ENCODE peak calls at places on chromosome X, in five cellular contexts. One of them, this sample, is unnamed. For H3K4me1 and H3K27me3, the result is how much of the 10 kb centered on the place peaks cover.

GRCh38 chrX:45840411-45840950 is 639.8 kb upstream of the DIPK2B start:
- DNase-seq in heart left ventricle: no peak
- DNase-seq in suprapubic skin: no peak
- DNase-seq in breast epithelium: no peak
- DNase-seq in HepG2: no peak
- DNase-seq in this sample: no peak

GRCh38 chrX:109732319-109732779 is 708 bp downstream of the ACSL4 start:
- DNase-seq in breast epithelium: no peak
- DNase-seq in suprapubic skin: no peak
- DNase-seq in HepG2: no peak
- DNase-seq in heart left ventricle: no peak
- DNase-seq in this sample: no peak

GRCh38 chrX:148310402-148311200 is 189.8 kb upstream of the AFF2 start:
- DNase-seq in heart left ventricle: no peak
- DNase-seq in HepG2: no peak
- DNase-seq in suprapubic skin: no peak
- DNase-seq in breast epithelium: no peak
- DNase-seq in this sample: no peak

GRCh38 chrX:1385251-1385794 is 6.6 kb downstream of the SLC25A6 start:
- DNase-seq in HepG2: no peak
- DNase-seq in heart left ventricle: peak
- DNase-seq in breast epithelium: no peak
- DNase-seq in suprapubic skin: peak
- DNase-seq in this sample: no peak

GRCh38 chrX:123464709-123465108 is 268.1 kb downstream of the THOC2 start:
- DNase-seq in HepG2: peak
- DNase-seq in breast epithelium: no peak
- DNase-seq in heart left ventricle: no peak
- DNase-seq in suprapubic skin: no peak
- DNase-seq in this sample: no peak

GRCh38 chrX:149198980-149199732 is 305.9 kb downstream of the IDS start:
- DNase-seq in suprapubic skin: no peak
- DNase-seq in HepG2: no peak
- DNase-seq in heart left ventricle: no peak
- DNase-seq in breast epithelium: no peak
- DNase-seq in this sample: no peak

GRCh38 chrX:75957107-75957610 is 172.1 kb upstream of the MAGEE2 start:
- DNase-seq in suprapubic skin: no peak
- DNase-seq in HepG2: no peak
- DNase-seq in breast epithelium: no peak
- DNase-seq in heart left ventricle: no peak
- DNase-seq in this sample: no peak

GRCh38 chrX:1262369-1262768 is 6.2 kb upstream of the CSF2RA start:
- DNase-seq in breast epithelium: no peak
- DNase-seq in suprapubic skin: no peak
- DNase-seq in HepG2: no peak
- DNase-seq in heart left ventricle: no peak
- DNase-seq in this sample: no peak

GRCh38 chrX:119398974-119399771 is at the start of gene SLC25A43:
- DNase-seq in heart left ventricle: peak
- DNase-seq in breast epithelium: no peak
- DNase-seq in suprapubic skin: peak
- DNase-seq in HepG2: no peak
- DNase-seq in this sample: peak

GRCh38 chrX:148498067-148498466 is 2.4 kb upstream of the AFF2 start:
- DNase-seq in suprapubic skin: no peak
- DNase-seq in heart left ventricle: peak
- DNase-seq in breast epithelium: no peak
- DNase-seq in HepG2: no peak
- DNase-seq in this sample: no peak

GRCh38 chrX:136183917-136184316 is 36.6 kb downstream of the FHL1 start:
- DNase-seq in suprapubic skin: no peak
- DNase-seq in heart left ventricle: no peak
- DNase-seq in breast epithelium: no peak
- DNase-seq in HepG2: no peak
- DNase-seq in this sample: no peak

GRCh38 chrX:378443-378842 is 8.3 kb downstream of the PPP2R3B start:
- DNase-seq in HepG2: no peak
- DNase-seq in breast epithelium: no peak
- DNase-seq in suprapubic skin: no peak
- DNase-seq in heart left ventricle: no peak
- DNase-seq in this sample: no peak

GRCh38 chrX:136162827-136163427 is 15.6 kb downstream of the FHL1 start:
- DNase-seq in breast epithelium: no peak
- DNase-seq in HepG2: peak
- DNase-seq in heart left ventricle: peak
- DNase-seq in suprapubic skin: no peak
- DNase-seq in this sample: peak

GRCh38 chrX:10677490-10677889 is 57.1 kb upstream of the MID1 start:
- DNase-seq in breast epithelium: no peak
- DNase-seq in heart left ventricle: no peak
- DNase-seq in HepG2: no peak
- DNase-seq in suprapubic skin: no peak
- DNase-seq in this sample: no peak

GRCh38 chrX:85052636-85053343 is 49.1 kb downstream of the APOOL start:
- DNase-seq in suprapubic skin: no peak
- DNase-seq in heart left ventricle: no peak
- DNase-seq in breast epithelium: no peak
- DNase-seq in HepG2: no peak
- DNase-seq in this sample: no peak

GRCh38 chrX:70168238-70169188 is 8.8 kb upstream of the DGAT2L6 start:
- DNase-seq in HepG2: peak
- DNase-seq in heart left ventricle: no peak
- DNase-seq in suprapubic skin: no peak
- DNase-seq in breast epithelium: no peak
- DNase-seq in this sample: peak

GRCh38 chrX:50700921-50701320 is 113.1 kb downstream of the SHROOM4 start:
- DNase-seq in breast epithelium: no peak
- DNase-seq in HepG2: no peak
- DNase-seq in suprapubic skin: no peak
- DNase-seq in heart left ventricle: no peak
- DNase-seq in this sample: no peak

GRCh38 chrX:27186671-27187070 is 276.5 kb downstream of the PPP4R3C start:
- DNase-seq in heart left ventricle: no peak
- DNase-seq in HepG2: peak
- DNase-seq in suprapubic skin: no peak
- DNase-seq in breast epithelium: no peak
- DNase-seq in this sample: no peak

GRCh38 chrX:136204571-136204970 is 46.6 kb downstream of the MAP7D3 start:
- DNase-seq in breast epithelium: no peak
- DNase-seq in HepG2: no peak
- DNase-seq in heart left ventricle: no peak
- DNase-seq in suprapubic skin: peak
- DNase-seq in this sample: no peak

GRCh38 chrX:6015423-6015822 is 213.2 kb downstream of the NLGN4X start:
- DNase-seq in heart left ventricle: no peak
- DNase-seq in breast epithelium: no peak
- DNase-seq in suprapubic skin: no peak
- DNase-seq in HepG2: no peak
- DNase-seq in this sample: no peak

GRCh38 chrX:77597090-77597489 is 149.9 kb downstream of the FGF16 start:
- DNase-seq in heart left ventricle: no peak
- DNase-seq in breast epithelium: no peak
- DNase-seq in suprapubic skin: no peak
- DNase-seq in HepG2: no peak
- DNase-seq in this sample: no peak

GRCh38 chrX:16282209-16282608 is 114.9 kb downstream of the MAGEB17 start:
- DNase-seq in heart left ventricle: no peak
- DNase-seq in breast epithelium: no peak
- DNase-seq in HepG2: no peak
- DNase-seq in suprapubic skin: no peak
- DNase-seq in this sample: no peak

GRCh38 chrX:95063554-95063953 is 1389.5 kb downstream of the FAM133A start:
- DNase-seq in suprapubic skin: no peak
- DNase-seq in breast epithelium: no peak
- DNase-seq in HepG2: no peak
- DNase-seq in heart left ventricle: no peak
- DNase-seq in this sample: no peak

GRCh38 chrX:47572773-47573333 is 9.4 kb upstream of the TIMP1 start:
- DNase-seq in breast epithelium: no peak
- DNase-seq in HepG2: no peak
- DNase-seq in heart left ventricle: no peak
- DNase-seq in suprapubic skin: no peak
- DNase-seq in this sample: no peak

GRCh38 chrX:47573334-47574095 is 8.7 kb upstream of the TIMP1 start:
- DNase-seq in suprapubic skin: peak
- DNase-seq in HepG2: no peak
- DNase-seq in breast epithelium: no peak
- DNase-seq in heart left ventricle: peak
- DNase-seq in this sample: peak

GRCh38 chrX:47570794-47571193 is 9.8 kb downstream of the ARAF start:
- DNase-seq in HepG2: no peak
- DNase-seq in breast epithelium: no peak
- DNase-seq in suprapubic skin: no peak
- DNase-seq in heart left ventricle: no peak
- DNase-seq in this sample: no peak

GRCh38 chrX:47571215-47571614 is 10.2 kb downstream of the ARAF start:
- DNase-seq in suprapubic skin: no peak
- DNase-seq in HepG2: no peak
- DNase-seq in breast epithelium: no peak
- DNase-seq in heart left ventricle: no peak
- DNase-seq in this sample: no peak

DNA sequence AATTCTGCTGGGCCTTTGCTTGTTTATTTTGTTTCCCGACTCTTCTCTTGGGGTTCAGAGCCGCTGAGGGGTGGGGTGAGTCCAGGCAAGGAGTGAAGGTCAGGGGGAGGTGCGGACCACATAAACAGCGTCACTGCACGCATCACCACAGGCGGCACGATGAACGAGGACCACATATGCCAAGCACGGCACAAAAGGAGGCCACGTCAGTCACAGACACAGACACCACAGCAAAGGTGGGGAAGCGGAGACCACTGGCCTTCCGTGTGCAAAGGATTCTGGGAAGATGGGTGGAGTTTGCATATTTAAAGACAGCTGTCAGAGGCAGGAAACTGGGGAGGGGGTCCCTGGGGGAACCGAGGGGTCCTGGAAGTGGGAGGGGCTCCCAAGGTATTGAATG is 10.3 kb upstream of the TIMP1 start:
- DNase-seq in heart left ventricle: no peak
- DNase-seq in suprapubic skin: no peak
- DNase-seq in HepG2: no peak
- DNase-seq in breast epithelium: no peak
- DNase-seq in this sample: no peak
- TF ChIP-seq POLR2A in heart left ventricle: no peak
- TF ChIP-seq POLR2A in suprapubic skin: no peak
- TF ChIP-seq POLR2A in HepG2: no peak
- TF ChIP-seq POLR2A in breast epithelium: no peak
- TF ChIP-seq POLR2A in this sample: no peak

GRCh38 chrX:40719218-40719617 is 16.1 kb downstream of the MED14 start:
- DNase-seq in HepG2: no peak
- DNase-seq in breast epithelium: no peak
- DNase-seq in heart left ventricle: no peak
- DNase-seq in suprapubic skin: no peak
- DNase-seq in this sample: no peak

GRCh38 chrX:40720811-40721210 is 14.5 kb downstream of the MED14 start:
- DNase-seq in HepG2: no peak
- DNase-seq in heart left ventricle: no peak
- DNase-seq in suprapubic skin: no peak
- DNase-seq in breast epithelium: no peak
- DNase-seq in this sample: no peak

GRCh38 chrX:40721489-40722106 is 13.7 kb downstream of the MED14 start:
- DNase-seq in heart left ventricle: no peak
- DNase-seq in HepG2: no peak
- DNase-seq in suprapubic skin: no peak
- DNase-seq in breast epithelium: no peak
- DNase-seq in this sample: no peak

GRCh38 chrX:40720386-40720785 is 15.0 kb downstream of the MED14 start:
- DNase-seq in suprapubic skin: no peak
- DNase-seq in breast epithelium: no peak
- DNase-seq in heart left ventricle: no peak
- DNase-seq in HepG2: no peak
- DNase-seq in this sample: no peak

DNA sequence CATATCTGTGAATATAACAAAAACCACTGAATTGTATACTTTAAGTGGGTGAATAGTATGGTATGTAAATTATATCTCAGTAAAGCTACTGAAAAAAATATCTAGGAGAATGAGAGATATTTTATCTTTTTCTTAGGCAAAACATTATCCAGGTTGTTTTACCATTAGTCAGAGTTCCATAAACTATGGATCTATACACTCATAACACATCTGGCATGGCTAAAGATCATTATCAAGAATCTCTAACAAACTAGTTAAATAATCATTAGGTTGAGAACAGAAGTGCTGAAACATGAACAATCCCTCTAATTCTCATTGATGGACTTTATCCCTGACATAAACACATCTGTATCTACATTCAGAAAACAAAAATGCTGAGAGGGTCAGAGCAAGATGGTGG is 15.6 kb downstream of the MED14 start:
- DNase-seq in heart left ventricle: no peak
- DNase-seq in HepG2: no peak
- DNase-seq in breast epithelium: no peak
- DNase-seq in suprapubic skin: no peak
- DNase-seq in this sample: no peak
- H3K4me1 ChIP-seq in heart left ventricle: under half
- H3K4me1 ChIP-seq in HepG2: under half
- H3K4me1 ChIP-seq in breast epithelium: under half
- H3K4me1 ChIP-seq in suprapubic skin: under half
- H3K4me1 ChIP-seq in this sample: under half

DNA sequence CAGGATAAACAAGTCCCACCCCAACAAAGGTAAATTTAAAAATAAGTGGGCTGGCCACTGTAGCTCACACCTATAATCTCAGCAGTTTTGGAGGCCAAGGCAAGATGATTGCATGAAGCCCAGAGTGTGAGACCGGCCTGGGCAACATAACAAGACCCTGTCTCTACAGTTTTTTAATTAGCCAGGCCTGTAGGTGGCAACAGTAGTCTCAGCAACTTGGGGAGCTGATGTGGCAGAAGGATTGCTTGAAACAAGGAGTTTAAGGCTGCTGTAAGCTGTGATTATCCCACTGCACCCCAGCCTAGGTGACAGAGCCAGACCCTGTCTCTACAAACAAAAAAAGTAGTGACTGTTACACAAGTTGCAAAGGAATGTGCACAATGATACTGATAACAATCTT is 74.6 kb upstream of the FAAH2 start:
- DNase-seq in breast epithelium: no peak
- DNase-seq in suprapubic skin: no peak
- DNase-seq in HepG2: no peak
- DNase-seq in heart left ventricle: no peak
- DNase-seq in this sample: no peak
- H3K27me3 ChIP-seq in breast epithelium: under half
- H3K27me3 ChIP-seq in suprapubic skin: under half
- H3K27me3 ChIP-seq in HepG2: under half
- H3K27me3 ChIP-seq in heart left ventricle: under half
- H3K27me3 ChIP-seq in this sample: under half

GRCh38 chrX:71282514-71283408 is 674 bp upstream of the NONO start:
- DNase-seq in breast epithelium: no peak
- DNase-seq in suprapubic skin: no peak
- DNase-seq in heart left ventricle: no peak
- DNase-seq in HepG2: peak
- DNase-seq in this sample: no peak
- TF ChIP-seq POLR2A in breast epithelium: no peak
- TF ChIP-seq POLR2A in suprapubic skin: no peak
- TF ChIP-seq POLR2A in heart left ventricle: no peak
- TF ChIP-seq POLR2A in HepG2: no peak
- TF ChIP-seq POLR2A in this sample: no peak